ENCODE peak calls at places on chromosomes 16 and 17, in nine cellular contexts. U, P, W, C, Y, Z, D, R and L are unnamed samples.
A peak's percentile ranks its signal among the peaks of the same experiment; 100 is the strongest.

GRCh38 chr16:88420496-88420895 is 32.6 kb upstream of the ZFPM1 start:
- DNase-seq in U (no peak), P (no peak), W (no peak), C (no peak), Y (no peak), Z (no peak), D (no peak), R (no peak), L (no peak)

GRCh38 chr17:43907425-43907981 is at the start of gene MPP2:
- DNase-seq in U (peak; percentile 38), P (peak; percentile 75), W (peak; percentile 90), C (peak; percentile 72), Y (peak; percentile 70), Z (peak; percentile 73), D (peak; percentile 77), R (no peak), L (peak; percentile 90)

GRCh38 chr17:46212634-46213435 is 19.6 kb upstream of the KANSL1 start:
- DNase-seq in U (peak; percentile 48), P (no peak), W (peak; percentile 82), C (peak; percentile 88), Y (no peak), Z (peak; percentile 73), D (peak; percentile 55), R (peak; percentile 48), L (no peak)

GRCh38 chr17:33377837-33378236 is 84.7 kb upstream of the ASIC2 start:
- DNase-seq in U (no peak), P (no peak), W (no peak), C (no peak), Y (no peak), Z (no peak), D (no peak), R (no peak), L (no peak)

GRCh38 chr16:18039931-18040330 is 296.6 kb downstream of the NPIPA8 start:
- DNase-seq in U (no peak), P (no peak), W (no peak), C (no peak), Y (no peak), Z (no peak), D (no peak), R (no peak), L (no peak)

GRCh38 chr17:42675984-42676423 is 790 bp downstream of the PLEKHH3 start:
- DNase-seq in U (no peak), P (peak; percentile 88), W (no peak), C (peak; percentile 41), Y (no peak), Z (peak; percentile 82), D (no peak), R (peak; percentile 8), L (no peak)

GRCh38 chr17:80261159-80261894 is 675 bp downstream of the RNF213 start:
- DNase-seq in U (peak; percentile 58), P (peak; percentile 84), W (peak; percentile 78), C (peak; percentile 50), Y (no peak), Z (peak; percentile 49), D (peak; percentile 59), R (peak; percentile 69), L (no peak)

GRCh38 chr16:4382795-4383357 is 11.2 kb downstream of the VASN start:
- DNase-seq in U (no peak), P (no peak), W (no peak), C (no peak), Y (no peak), Z (no peak), D (no peak), R (no peak), L (no peak)

GRCh38 chr16:88687254-88687576 is 908 bp upstream of the SNAI3 start:
- DNase-seq in U (no peak), P (no peak), W (no peak), C (no peak), Y (no peak), Z (no peak), D (no peak), R (no peak), L (no peak)

GRCh38 chr16:50396770-50397525 is 28.2 kb upstream of the BRD7 start:
- DNase-seq in U (no peak), P (no peak), W (no peak), C (peak; percentile 19), Y (no peak), Z (no peak), D (no peak), R (peak; percentile 90), L (peak; percentile 62)

GRCh38 chr16:56203052-56203451 is 11.8 kb downstream of the GNAO1 start:
- DNase-seq in U (peak; percentile 25), P (no peak), W (peak; percentile 21), C (peak; percentile 6), Y (no peak), Z (no peak), D (no peak), R (peak; percentile 21), L (no peak)

GRCh38 chr17:14301279-14301760 is 439 bp downstream of the HS3ST3B1 start:
- DNase-seq in U (peak; percentile 21), P (no peak), W (peak; percentile 87), C (no peak), Y (no peak), Z (peak; percentile 27), D (no peak), R (no peak), L (no peak)

GRCh38 chr17:69593716-69594115 is 179.2 kb downstream of the MAP2K6 start:
- DNase-seq in U (no peak), P (no peak), W (no peak), C (no peak), Y (no peak), Z (no peak), D (no peak), R (no peak), L (no peak)

GRCh38 chr16:54707813-54708212 is 222.9 kb upstream of the IRX5 start:
- DNase-seq in U (no peak), P (no peak), W (no peak), C (no peak), Y (no peak), Z (no peak), D (no peak), R (no peak), L (no peak)

GRCh38 chr16:19432429-19432828 is 14.7 kb downstream of the TMC5 start:
- DNase-seq in U (no peak), P (no peak), W (peak; percentile 34), C (no peak), Y (no peak), Z (no peak), D (no peak), R (no peak), L (no peak)

GRCh38 chr17:55495239-55495638 is 16.0 kb downstream of the SMIM36 start:
- DNase-seq in U (no peak), P (no peak), W (no peak), C (no peak), Y (no peak), Z (no peak), D (no peak), R (no peak), L (no peak)

GRCh38 chr17:50080827-50081226 is 14.3 kb upstream of the PDK2 start:
- DNase-seq in U (no peak), P (no peak), W (no peak), C (no peak), Y (no peak), Z (peak; percentile 53), D (no peak), R (no peak), L (no peak)

GRCh38 chr17:60463157-60463820 is 41.0 kb downstream of the CHCT1 start:
- DNase-seq in U (no peak), P (no peak), W (no peak), C (no peak), Y (no peak), Z (no peak), D (no peak), R (no peak), L (no peak)

GRCh38 chr16:21645261-21645721 is 7.1 kb downstream of the IGSF6 start:
- DNase-seq in U (no peak), P (no peak), W (no peak), C (peak; percentile 51), Y (no peak), Z (no peak), D (no peak), R (no peak), L (no peak)

GRCh38 chr17:8619294-8619693 is 11.2 kb downstream of the MYH10 start:
- DNase-seq in U (no peak), P (no peak), W (no peak), C (no peak), Y (no peak), Z (no peak), D (no peak), R (no peak), L (no peak)

GRCh38 chr16:50152386-50152806 is 710 bp upstream of the TENT4B start:
- DNase-seq in U (peak; percentile 60), P (no peak), W (peak; percentile 48), C (peak; percentile 36), Y (peak; percentile 22), Z (peak; percentile 49), D (no peak), R (no peak), L (no peak)

GRCh38 chr17:74858672-74859438 is 830 bp downstream of the GRIN2C start:
- DNase-seq in U (no peak), P (no peak), W (no peak), C (no peak), Y (no peak), Z (no peak), D (no peak), R (peak; percentile 11), L (no peak)

GRCh38 chr17:39812466-39812865 is 51.6 kb downstream of the IKZF3 start:
- DNase-seq in U (no peak), P (no peak), W (no peak), C (no peak), Y (no peak), Z (peak; percentile 79), D (no peak), R (no peak), L (no peak)

GRCh38 chr16:10684541-10685151 is 10.1 kb downstream of the TEKT5 start:
- DNase-seq in U (no peak), P (peak; percentile 45), W (no peak), C (no peak), Y (no peak), Z (no peak), D (no peak), R (no peak), L (peak; percentile 78)

GRCh38 chr17:60224064-60224463 is 74.3 kb downstream of the CA4 start:
- DNase-seq in U (no peak), P (no peak), W (no peak), C (no peak), Y (no peak), Z (no peak), D (no peak), R (no peak), L (no peak)

GRCh38 chr17:15289285-15290185 is 24.4 kb upstream of the PMP22 start:
- DNase-seq in U (no peak), P (no peak), W (peak; percentile 82), C (peak; percentile 39), Y (no peak), Z (no peak), D (no peak), R (peak; percentile 38), L (no peak)

GRCh38 chr17:27430882-27431491 is 25.3 kb upstream of the KSR1 start:
- DNase-seq in U (no peak), P (peak; percentile 69), W (peak; percentile 11), C (peak; percentile 43), Y (no peak), Z (peak; percentile 31), D (peak; percentile 50), R (no peak), L (no peak)

GRCh38 chr17:78318407-78318806 is 41.5 kb downstream of the SOCS3 start:
- DNase-seq in U (no peak), P (no peak), W (no peak), C (no peak), Y (no peak), Z (no peak), D (no peak), R (no peak), L (no peak)

GRCh38 chr16:29925173-29925804 is 737 bp downstream of the KCTD13 start:
- DNase-seq in U (no peak), P (peak; percentile 41), W (no peak), C (peak; percentile 16), Y (no peak), Z (no peak), D (no peak), R (no peak), L (no peak)

GRCh38 chr16:51155901-51156810 is 5.1 kb upstream of the SALL1 start:
- DNase-seq in U (no peak), P (no peak), W (no peak), C (peak; percentile 62), Y (no peak), Z (no peak), D (peak; percentile 27), R (no peak), L (no peak)

GRCh38 chr17:45759761-45760160 is 24.4 kb upstream of the CRHR1 start:
- DNase-seq in U (no peak), P (no peak), W (no peak), C (no peak), Y (no peak), Z (no peak), D (no peak), R (no peak), L (no peak)